ENCODE peak calls at places on chromosomes 13 and 19, in ten cellular contexts. One of them, this sample, is unnamed.

GRCh38 chr13:113153810-113154748 is 4.4 kb upstream of the PROZ start:
- DNase-seq in tibial artery: peak
- DNase-seq in dermis blood vessel endothelial cell: peak
- DNase-seq in fibroblast of the conjunctiva: peak
- DNase-seq in caudate nucleus: peak
- DNase-seq in SJCRH30: peak
- DNase-seq in T-helper 9 cell: peak
- DNase-seq in AG08395: peak
- DNase-seq in endothelial cell: peak
- DNase-seq in midbrain: peak
- DNase-seq in this sample: no peak

GRCh38 chr13:111895896-111896821 is 170.8 kb upstream of the SOX1 start:
- DNase-seq in AG08395: no peak
- DNase-seq in caudate nucleus: no peak
- DNase-seq in SJCRH30: no peak
- DNase-seq in tibial artery: no peak
- DNase-seq in fibroblast of the conjunctiva: no peak
- DNase-seq in dermis blood vessel endothelial cell: no peak
- DNase-seq in endothelial cell: no peak
- DNase-seq in midbrain: no peak
- DNase-seq in T-helper 9 cell: no peak
- DNase-seq in this sample: no peak

GRCh38 chr13:109243311-109243951 is 543.0 kb downstream of the IRS2 start:
- DNase-seq in fibroblast of the conjunctiva: peak
- DNase-seq in T-helper 9 cell: no peak
- DNase-seq in endothelial cell: no peak
- DNase-seq in midbrain: peak
- DNase-seq in dermis blood vessel endothelial cell: no peak
- DNase-seq in AG08395: peak
- DNase-seq in SJCRH30: peak
- DNase-seq in caudate nucleus: no peak
- DNase-seq in tibial artery: no peak
- DNase-seq in this sample: no peak

GRCh38 chr13:50375792-50376191 is 360.5 kb downstream of the KCNRG start:
- DNase-seq in AG08395: peak
- DNase-seq in dermis blood vessel endothelial cell: peak
- DNase-seq in tibial artery: no peak
- DNase-seq in fibroblast of the conjunctiva: no peak
- DNase-seq in midbrain: no peak
- DNase-seq in SJCRH30: no peak
- DNase-seq in endothelial cell: no peak
- DNase-seq in T-helper 9 cell: no peak
- DNase-seq in caudate nucleus: no peak
- DNase-seq in this sample: no peak

GRCh38 chr13:113457510-113457909 is 4.2 kb upstream of the ADPRHL1 start:
- DNase-seq in tibial artery: no peak
- DNase-seq in AG08395: no peak
- DNase-seq in endothelial cell: no peak
- DNase-seq in midbrain: no peak
- DNase-seq in fibroblast of the conjunctiva: no peak
- DNase-seq in SJCRH30: no peak
- DNase-seq in T-helper 9 cell: no peak
- DNase-seq in dermis blood vessel endothelial cell: no peak
- DNase-seq in caudate nucleus: no peak
- DNase-seq in this sample: no peak

GRCh38 chr13:45658586-45659235 is 43.2 kb upstream of the ERICH6B start:
- DNase-seq in T-helper 9 cell: no peak
- DNase-seq in SJCRH30: no peak
- DNase-seq in dermis blood vessel endothelial cell: no peak
- DNase-seq in endothelial cell: no peak
- DNase-seq in caudate nucleus: no peak
- DNase-seq in fibroblast of the conjunctiva: peak
- DNase-seq in AG08395: peak
- DNase-seq in midbrain: no peak
- DNase-seq in tibial artery: no peak
- DNase-seq in this sample: no peak

GRCh38 chr19:11364935-11365334 is 9.5 kb upstream of the SWSAP1 start:
- DNase-seq in T-helper 9 cell: no peak
- DNase-seq in caudate nucleus: no peak
- DNase-seq in midbrain: no peak
- DNase-seq in SJCRH30: no peak
- DNase-seq in dermis blood vessel endothelial cell: no peak
- DNase-seq in endothelial cell: no peak
- DNase-seq in tibial artery: no peak
- DNase-seq in AG08395: no peak
- DNase-seq in fibroblast of the conjunctiva: no peak
- DNase-seq in this sample: no peak

GRCh38 chr13:58792854-58793253 is 1161.3 kb downstream of the PCDH17 start:
- DNase-seq in tibial artery: no peak
- DNase-seq in AG08395: no peak
- DNase-seq in endothelial cell: no peak
- DNase-seq in caudate nucleus: no peak
- DNase-seq in T-helper 9 cell: no peak
- DNase-seq in fibroblast of the conjunctiva: no peak
- DNase-seq in dermis blood vessel endothelial cell: no peak
- DNase-seq in midbrain: no peak
- DNase-seq in SJCRH30: no peak
- DNase-seq in this sample: no peak

GRCh38 chr19:51687791-51688664 is 5.1 kb upstream of the SPACA6 start:
- DNase-seq in dermis blood vessel endothelial cell: peak
- DNase-seq in AG08395: peak
- DNase-seq in endothelial cell: peak
- DNase-seq in SJCRH30: peak
- DNase-seq in tibial artery: peak
- DNase-seq in caudate nucleus: peak
- DNase-seq in T-helper 9 cell: no peak
- DNase-seq in midbrain: peak
- DNase-seq in fibroblast of the conjunctiva: no peak
- DNase-seq in this sample: no peak

GRCh38 chr13:46377554-46377953 is 9.5 kb downstream of the RUBCNL start:
- DNase-seq in SJCRH30: no peak
- DNase-seq in tibial artery: no peak
- DNase-seq in midbrain: no peak
- DNase-seq in dermis blood vessel endothelial cell: no peak
- DNase-seq in T-helper 9 cell: no peak
- DNase-seq in fibroblast of the conjunctiva: no peak
- DNase-seq in AG08395: no peak
- DNase-seq in caudate nucleus: no peak
- DNase-seq in endothelial cell: no peak
- DNase-seq in this sample: no peak

GRCh38 chr13:35599385-35599784 is 122.9 kb upstream of the MAB21L1 start:
- DNase-seq in midbrain: no peak
- DNase-seq in tibial artery: no peak
- DNase-seq in endothelial cell: no peak
- DNase-seq in dermis blood vessel endothelial cell: no peak
- DNase-seq in SJCRH30: peak
- DNase-seq in AG08395: no peak
- DNase-seq in caudate nucleus: no peak
- DNase-seq in fibroblast of the conjunctiva: no peak
- DNase-seq in T-helper 9 cell: no peak
- DNase-seq in this sample: no peak

GRCh38 chr13:80436571-80437169 is 95.7 kb upstream of the SPRY2 start:
- DNase-seq in tibial artery: no peak
- DNase-seq in fibroblast of the conjunctiva: peak
- DNase-seq in midbrain: no peak
- DNase-seq in T-helper 9 cell: no peak
- DNase-seq in dermis blood vessel endothelial cell: no peak
- DNase-seq in caudate nucleus: no peak
- DNase-seq in SJCRH30: peak
- DNase-seq in AG08395: no peak
- DNase-seq in endothelial cell: no peak
- DNase-seq in this sample: no peak

GRCh38 chr13:76293751-76294150 is 592.5 kb downstream of the KCTD12 start:
- DNase-seq in caudate nucleus: no peak
- DNase-seq in AG08395: peak
- DNase-seq in T-helper 9 cell: no peak
- DNase-seq in endothelial cell: no peak
- DNase-seq in SJCRH30: no peak
- DNase-seq in fibroblast of the conjunctiva: no peak
- DNase-seq in tibial artery: no peak
- DNase-seq in midbrain: no peak
- DNase-seq in dermis blood vessel endothelial cell: no peak
- DNase-seq in this sample: no peak

GRCh38 chr19:17659996-17660395 is 28.2 kb downstream of the UNC13A start:
- DNase-seq in tibial artery: no peak
- DNase-seq in midbrain: no peak
- DNase-seq in dermis blood vessel endothelial cell: no peak
- DNase-seq in endothelial cell: no peak
- DNase-seq in fibroblast of the conjunctiva: no peak
- DNase-seq in AG08395: no peak
- DNase-seq in T-helper 9 cell: no peak
- DNase-seq in caudate nucleus: no peak
- DNase-seq in SJCRH30: no peak
- DNase-seq in this sample: no peak